ENCODE peak calls at places on chromosomes 5 and 9, in ten cellular contexts. W is AG10803; G is dorsolateral prefrontal cortex; Z is left ventricle myocardium inferior; C is choroid plexus epithelial cell; N is tibial nerve; V is GM23338; E is right atrium auricular region; Q is mammary epithelial cell; M is CD8-positive, alpha-beta T cell. K is an unnamed sample.

GRCh38 chr9:16521868-16522381 is 348.5 kb downstream of the BNC2 start:
- DNase-seq in W (peak), G (no peak), Z (peak), C (peak), N (no peak), V (no peak), E (no peak), Q (peak), M (no peak), K (peak)

GRCh38 chr9:126534431-126535186 is 79.1 kb upstream of the LMX1B start:
- DNase-seq in W (no peak), G (no peak), Z (no peak), C (no peak), N (no peak), V (peak), E (no peak), Q (no peak), M (no peak), K (no peak)

GRCh38 chr5:141843156-141843927 is 34.9 kb downstream of the PCDH1 start:
- DNase-seq in W (peak), G (no peak), Z (no peak), C (peak), N (no peak), V (peak), E (no peak), Q (peak), M (no peak), K (peak)

GRCh38 chr5:131795879-131796792 is 681 bp downstream of the FNIP1 start:
- DNase-seq in W (peak), G (peak), Z (peak), C (peak), N (peak), V (peak), E (peak), Q (peak), M (peak), K (peak)

GRCh38 chr9:113129466-113129865 is 21.3 kb upstream of the SLC31A2 start:
- DNase-seq in W (no peak), G (no peak), Z (no peak), C (no peak), N (no peak), V (no peak), E (no peak), Q (no peak), M (no peak), K (no peak)

GRCh38 chr9:134211811-134212460 is 47.6 kb upstream of the RNU6ATAC start:
- DNase-seq in W (no peak), G (no peak), Z (peak), C (no peak), N (no peak), V (no peak), E (no peak), Q (no peak), M (no peak), K (no peak)

GRCh38 chr5:32217886-32218396 is 43.8 kb upstream of the GOLPH3 start:
- DNase-seq in W (no peak), G (peak), Z (no peak), C (peak), N (no peak), V (no peak), E (no peak), Q (no peak), M (no peak), K (peak)

GRCh38 chr5:133052317-133053175 is 733 bp downstream of the HSPA4 start:
- DNase-seq in W (peak), G (no peak), Z (peak), C (peak), N (no peak), V (peak), E (peak), Q (peak), M (peak), K (peak)

GRCh38 chr9:25519286-25519685 is 159.0 kb downstream of the TUSC1 start:
- DNase-seq in W (no peak), G (no peak), Z (no peak), C (no peak), N (no peak), V (no peak), E (no peak), Q (peak), M (no peak), K (no peak)

GRCh38 chr9:105328296-105328695 is 83.8 kb downstream of the SLC44A1 start:
- DNase-seq in W (no peak), G (no peak), Z (no peak), C (no peak), N (no peak), V (no peak), E (no peak), Q (no peak), M (no peak), K (no peak)

GRCh38 chr5:165631235-165631634 is 2125.8 kb downstream of the MAT2B start:
- DNase-seq in W (no peak), G (no peak), Z (no peak), C (peak), N (no peak), V (no peak), E (no peak), Q (no peak), M (no peak), K (no peak)

GRCh38 chr9:132797861-132798659 is 80.0 kb downstream of the AK8 start:
- DNase-seq in W (peak), G (no peak), Z (no peak), C (peak), N (no peak), V (no peak), E (peak), Q (no peak), M (no peak), K (peak)

GRCh38 chr5:10328323-10328722 is 20.6 kb upstream of the CMBL start:
- DNase-seq in W (no peak), G (no peak), Z (no peak), C (no peak), N (no peak), V (no peak), E (no peak), Q (peak), M (no peak), K (no peak)

GRCh38 chr5:129358069-129358468 is 102.0 kb upstream of the ADAMTS19 start:
- DNase-seq in W (no peak), G (no peak), Z (no peak), C (no peak), N (no peak), V (peak), E (no peak), Q (no peak), M (no peak), K (no peak)

GRCh38 chr5:105238561-105238960 is 1676.0 kb upstream of the NUDT12 start:
- DNase-seq in W (no peak), G (no peak), Z (no peak), C (no peak), N (no peak), V (no peak), E (no peak), Q (no peak), M (no peak), K (no peak)

GRCh38 chr5:132476853-132477729 is 13.5 kb downstream of the IRF1 start:
- DNase-seq in W (no peak), G (no peak), Z (peak), C (no peak), N (no peak), V (peak), E (no peak), Q (no peak), M (no peak), K (no peak)

GRCh38 chr5:67267522-67268232 is 71.1 kb upstream of the CD180 start:
- DNase-seq in W (no peak), G (no peak), Z (peak), C (no peak), N (no peak), V (no peak), E (no peak), Q (no peak), M (no peak), K (no peak)

GRCh38 chr5:129904667-129905466 is 602 bp downstream of the CHSY3 start:
- DNase-seq in W (peak), G (no peak), Z (peak), C (peak), N (no peak), V (peak), E (no peak), Q (peak), M (no peak), K (peak)

GRCh38 chr5:158573829-158574228 is 525.9 kb downstream of the EBF1 start:
- DNase-seq in W (no peak), G (no peak), Z (no peak), C (no peak), N (no peak), V (no peak), E (no peak), Q (no peak), M (no peak), K (no peak)

GRCh38 chr5:41234475-41234874 is 21.1 kb upstream of the C6 start:
- DNase-seq in W (no peak), G (no peak), Z (no peak), C (no peak), N (no peak), V (no peak), E (no peak), Q (no peak), M (no peak), K (no peak)

GRCh38 chr9:4108708-4109444 is 191.0 kb downstream of the GLIS3 start:
- DNase-seq in W (no peak), G (no peak), Z (peak), C (no peak), N (no peak), V (no peak), E (no peak), Q (no peak), M (no peak), K (no peak)

GRCh38 chr9:89928106-89928505 is 323.3 kb downstream of the GADD45G start:
- DNase-seq in W (no peak), G (no peak), Z (no peak), C (no peak), N (no peak), V (no peak), E (peak), Q (no peak), M (no peak), K (no peak)

GRCh38 chr5:40399349-40399748 is 280.4 kb upstream of the PTGER4 start:
- DNase-seq in W (peak), G (no peak), Z (no peak), C (peak), N (no peak), V (no peak), E (no peak), Q (peak), M (no peak), K (no peak)

GRCh38 chr5:169637856-169638190 is 748 bp downstream of the DOCK2 start:
- DNase-seq in W (no peak), G (no peak), Z (peak), C (no peak), N (no peak), V (no peak), E (no peak), Q (no peak), M (peak), K (no peak)

GRCh38 chr5:74408150-74409043 is 232.1 kb downstream of the ENC1 start:
- DNase-seq in W (no peak), G (no peak), Z (no peak), C (no peak), N (no peak), V (no peak), E (no peak), Q (peak), M (no peak), K (peak)

DNA sequence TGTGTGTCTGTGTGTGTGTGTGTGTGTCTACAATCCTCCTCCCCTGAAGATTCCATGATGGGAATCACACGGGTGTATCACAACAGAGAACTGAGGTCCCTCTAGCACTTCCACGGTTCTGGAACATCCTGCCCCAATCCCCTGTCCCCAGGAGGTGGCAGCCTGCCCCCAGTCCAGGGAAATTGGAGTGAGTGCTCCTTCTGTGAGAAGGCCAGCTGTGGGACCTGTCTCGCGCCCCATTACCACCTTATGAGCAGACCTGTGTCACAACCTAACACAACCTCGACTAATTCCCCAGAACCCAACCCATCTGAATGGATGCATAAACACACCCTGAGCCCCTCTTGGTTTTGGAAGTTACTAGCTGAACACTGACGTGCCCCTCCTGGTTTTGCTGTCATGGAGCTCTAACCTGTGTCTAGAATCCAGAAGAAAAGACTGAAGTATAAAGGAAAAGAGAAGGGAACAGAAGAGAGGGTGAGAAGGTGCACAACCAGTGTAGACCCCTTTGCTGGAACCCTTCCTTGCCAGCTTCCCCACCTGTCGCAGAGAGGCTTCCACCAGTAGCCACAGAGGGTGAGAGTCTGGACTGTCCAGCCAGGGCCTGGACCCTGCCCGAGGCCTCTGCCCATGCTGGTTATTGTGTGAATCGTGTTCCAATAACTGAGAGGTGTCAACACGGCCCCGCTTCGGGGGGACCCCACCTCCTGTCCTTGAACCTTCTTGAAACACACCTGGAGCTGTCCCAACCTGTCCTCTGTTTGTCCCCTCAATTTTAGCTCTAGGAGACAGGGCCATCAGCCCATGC is 3.4 kb downstream of the BTNL9 start:
- DNase-seq in W (no peak), G (no peak), Z (no peak), C (no peak), N (no peak), V (no peak), E (peak), Q (no peak), M (no peak), K (no peak)
- TF ChIP-seq CTCF in W (no peak), G (no peak), Z (peak), C (no peak), N (no peak), V (peak), E (peak), Q (peak), M (no peak), K (no peak)

DNA sequence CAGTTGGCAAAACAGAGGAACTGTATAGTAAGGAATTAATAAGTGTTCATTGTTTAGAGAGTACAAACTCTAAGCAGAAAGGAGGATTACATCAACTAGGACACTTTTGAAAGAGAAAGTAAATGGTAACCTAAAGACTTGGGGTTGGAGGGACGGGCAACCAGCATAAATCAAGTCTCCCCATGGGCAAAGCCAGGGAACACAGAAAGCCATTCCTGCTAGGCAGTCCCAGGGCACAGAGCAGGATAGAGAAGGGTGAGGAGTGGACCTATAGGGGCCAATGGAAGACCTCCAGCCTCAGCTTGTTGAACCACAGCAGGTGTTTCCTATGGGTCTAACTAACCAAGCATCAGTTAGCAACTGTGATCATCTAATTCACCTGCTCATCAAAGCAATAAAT is 9.2 kb upstream of the ERAP1 start:
- DNase-seq in W (no peak), G (no peak), Z (no peak), C (no peak), N (no peak), V (no peak), E (no peak), Q (no peak), M (no peak), K (no peak)
- H3K4me3 ChIP-seq in W (no peak), G (no peak), Z (no peak), C (no peak), N (no peak), V (no peak), E (no peak), Q (no peak), M (peak), K (no peak)

DNA sequence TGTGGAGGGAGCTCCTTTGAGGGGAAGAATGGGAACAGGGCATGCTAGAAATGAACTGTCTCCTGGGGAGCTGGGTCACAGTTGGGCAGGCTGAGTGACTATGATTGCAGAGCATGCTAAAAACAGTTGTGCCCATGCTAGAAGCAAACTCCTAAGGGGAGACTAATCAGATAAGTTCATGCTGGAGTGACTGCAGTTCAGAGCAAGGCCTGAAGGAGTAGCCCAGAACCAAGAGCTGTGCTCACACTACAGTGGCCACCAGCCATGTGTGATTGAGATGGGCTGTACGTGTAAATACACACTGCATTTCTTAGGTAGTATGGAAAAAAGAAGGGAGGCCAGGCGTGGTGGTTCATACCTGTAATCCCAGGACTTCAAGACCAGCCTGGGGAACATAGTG is 10.3 kb upstream of the AK1 start:
- DNase-seq in W (no peak), G (no peak), Z (no peak), C (peak), N (no peak), V (no peak), E (no peak), Q (no peak), M (no peak), K (no peak)
- TF ChIP-seq CTCF in W (no peak), G (no peak), Z (no peak), C (peak), N (no peak), V (no peak), E (no peak), Q (no peak), M (no peak), K (peak)

GRCh38 chr5:66145737-66146136 is 1.6 kb downstream of the SREK1 start:
- DNase-seq in W (no peak), G (no peak), Z (no peak), C (no peak), N (no peak), V (no peak), E (no peak), Q (no peak), M (no peak), K (no peak)
- H3K4me3 ChIP-seq in W (peak), G (peak), Z (peak), C (peak), N (peak), V (peak), E (peak), Q (peak), M (peak), K (peak)

GRCh38 chr5:145806923-145807322 is 28.2 kb downstream of the PRELID2 start:
- DNase-seq in W (no peak), G (no peak), Z (no peak), C (peak), N (no peak), V (no peak), E (no peak), Q (no peak), M (no peak), K (no peak)

GRCh38 chr5:145812877-145813276 is 22.3 kb downstream of the PRELID2 start:
- DNase-seq in W (no peak), G (peak), Z (no peak), C (no peak), N (no peak), V (no peak), E (no peak), Q (no peak), M (no peak), K (no peak)

GRCh38 chr5:145811834-145812625 is 23.1 kb downstream of the PRELID2 start:
- DNase-seq in W (peak), G (peak), Z (no peak), C (peak), N (no peak), V (peak), E (peak), Q (peak), M (no peak), K (peak)
- TF ChIP-seq CTCF in W (peak), G (peak), Z (peak), C (peak), N (no peak), V (peak), E (peak), Q (peak), M (no peak), K (peak)

GRCh38 chr5:172334641-172335040 is 51.1 kb upstream of the UBTD2 start:
- DNase-seq in W (no peak), G (no peak), Z (no peak), C (no peak), N (no peak), V (no peak), E (no peak), Q (no peak), M (no peak), K (no peak)
- H3K4me3 ChIP-seq in W (no peak), G (no peak), Z (no peak), C (no peak), N (no peak), V (no peak), E (no peak), Q (no peak), M (no peak), K (no peak)

DNA sequence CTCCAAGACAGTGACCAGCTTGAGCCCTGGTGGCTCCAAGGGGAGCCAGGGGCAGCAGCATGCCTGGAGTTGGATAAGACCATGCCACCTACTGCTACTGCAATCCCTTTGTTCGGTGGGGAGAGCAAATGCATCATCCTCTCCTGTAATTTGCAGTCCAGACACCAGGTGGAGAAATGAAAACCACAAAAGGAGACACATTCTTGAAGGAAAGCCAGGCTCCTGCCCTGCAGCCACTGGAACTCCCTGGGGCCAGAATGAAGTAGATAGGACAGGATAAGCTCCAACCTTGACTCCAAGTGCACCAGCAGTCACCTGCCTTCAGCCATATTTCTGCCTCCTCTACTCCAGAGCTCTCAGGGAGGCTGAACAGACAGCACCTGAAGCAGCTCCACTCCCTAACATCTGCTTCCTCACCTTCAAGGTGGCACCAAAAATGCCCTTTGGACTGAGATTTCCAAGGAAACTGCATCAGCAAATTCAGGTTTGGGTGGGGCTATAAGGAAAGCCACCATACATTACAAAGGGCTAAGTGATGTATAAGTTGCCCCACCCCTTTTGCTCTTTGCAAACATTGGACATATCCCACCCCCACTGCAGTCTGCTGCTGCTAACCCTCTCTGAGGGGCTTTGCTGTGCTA is 65.0 kb upstream of the IQGAP2 start:
- DNase-seq in W (peak), G (no peak), Z (no peak), C (peak), N (no peak), V (peak), E (no peak), Q (peak), M (peak), K (peak)
- TF ChIP-seq CTCF in W (peak), G (no peak), Z (peak), C (peak), N (peak), V (peak), E (peak), Q (peak), M (peak), K (peak)

DNA sequence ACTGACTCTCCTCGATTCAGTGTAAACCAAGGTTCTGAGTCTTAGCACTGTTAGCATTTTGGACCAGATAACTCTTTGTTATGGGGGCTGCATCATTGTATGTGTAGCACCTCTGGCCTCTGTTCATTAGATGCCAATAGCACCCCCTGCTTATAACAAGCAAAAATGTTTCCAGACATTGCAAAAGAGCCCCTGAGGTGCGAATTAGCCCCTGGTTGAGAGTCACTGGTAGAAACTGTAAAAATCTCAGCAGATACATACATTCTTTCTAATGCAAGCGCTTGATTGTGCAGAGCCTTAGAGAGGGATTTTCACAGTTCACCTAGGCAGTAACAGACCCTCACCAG is 2.8 kb downstream of the ADRB2 start:
- DNase-seq in W (no peak), G (no peak), Z (no peak), C (no peak), N (no peak), V (no peak), E (no peak), Q (no peak), M (no peak), K (no peak)
- H3K4me3 ChIP-seq in W (no peak), G (peak), Z (peak), C (no peak), N (no peak), V (no peak), E (peak), Q (peak), M (peak), K (no peak)

GRCh38 chr9:128113526-128114325 is 13.8 kb downstream of the PTGES2 start:
- DNase-seq in W (no peak), G (no peak), Z (peak), C (no peak), N (no peak), V (no peak), E (no peak), Q (no peak), M (no peak), K (no peak)
- TF ChIP-seq CTCF in W (no peak), G (no peak), Z (no peak), C (no peak), N (no peak), V (no peak), E (no peak), Q (no peak), M (no peak), K (no peak)